ENCODE peak calls at places on chromosomes 3 and 15, in ten cellular contexts. One of them, this sample, is unnamed.

GRCh38 chr3:9218514-9218846 is 31.0 kb downstream of the SRGAP3 start:
- DNase-seq in mucosa of descending colon: no peak
- DNase-seq in psoas muscle: no peak
- DNase-seq in BJ: no peak
- DNase-seq in body of pancreas: no peak
- DNase-seq in PC-3: no peak
- DNase-seq in tibial artery: no peak
- DNase-seq in right atrium auricular region: no peak
- DNase-seq in fibroblast of the aortic adventitia: no peak
- DNase-seq in cardiac fibroblast: no peak
- DNase-seq in this sample: no peak

GRCh38 chr3:66317750-66318366 is 97.1 kb downstream of the SLC25A26 start:
- DNase-seq in BJ: no peak
- DNase-seq in fibroblast of the aortic adventitia: no peak
- DNase-seq in PC-3: no peak
- DNase-seq in cardiac fibroblast: no peak
- DNase-seq in tibial artery: no peak
- DNase-seq in mucosa of descending colon: no peak
- DNase-seq in right atrium auricular region: no peak
- DNase-seq in body of pancreas: no peak
- DNase-seq in psoas muscle: no peak
- DNase-seq in this sample: no peak

GRCh38 chr15:78077053-78077859 is at the start of gene TBC1D2B:
- DNase-seq in PC-3: peak
- DNase-seq in fibroblast of the aortic adventitia: peak
- DNase-seq in psoas muscle: peak
- DNase-seq in tibial artery: peak
- DNase-seq in body of pancreas: peak
- DNase-seq in cardiac fibroblast: peak
- DNase-seq in right atrium auricular region: no peak
- DNase-seq in BJ: no peak
- DNase-seq in mucosa of descending colon: peak
- DNase-seq in this sample: no peak

GRCh38 chr3:118817748-118818165 is 216.9 kb downstream of the IGSF11 start:
- DNase-seq in mucosa of descending colon: no peak
- DNase-seq in fibroblast of the aortic adventitia: peak
- DNase-seq in PC-3: peak
- DNase-seq in tibial artery: no peak
- DNase-seq in cardiac fibroblast: peak
- DNase-seq in right atrium auricular region: no peak
- DNase-seq in psoas muscle: no peak
- DNase-seq in BJ: no peak
- DNase-seq in body of pancreas: peak
- DNase-seq in this sample: no peak

GRCh38 chr3:23669541-23670255 is 136.1 kb upstream of the UBE2E1 start:
- DNase-seq in right atrium auricular region: no peak
- DNase-seq in fibroblast of the aortic adventitia: no peak
- DNase-seq in psoas muscle: no peak
- DNase-seq in body of pancreas: no peak
- DNase-seq in mucosa of descending colon: no peak
- DNase-seq in PC-3: peak
- DNase-seq in tibial artery: no peak
- DNase-seq in BJ: no peak
- DNase-seq in cardiac fibroblast: peak
- DNase-seq in this sample: no peak

GRCh38 chr3:48446425-48447193 is at the start of gene ATRIP:
- DNase-seq in cardiac fibroblast: peak
- DNase-seq in psoas muscle: peak
- DNase-seq in fibroblast of the aortic adventitia: peak
- DNase-seq in PC-3: peak
- DNase-seq in mucosa of descending colon: peak
- DNase-seq in tibial artery: peak
- DNase-seq in BJ: no peak
- DNase-seq in right atrium auricular region: peak
- DNase-seq in body of pancreas: peak
- DNase-seq in this sample: peak

GRCh38 chr15:28977377-28978010 is 91.7 kb downstream of the APBA2 start:
- DNase-seq in fibroblast of the aortic adventitia: peak
- DNase-seq in mucosa of descending colon: no peak
- DNase-seq in psoas muscle: no peak
- DNase-seq in right atrium auricular region: peak
- DNase-seq in body of pancreas: peak
- DNase-seq in cardiac fibroblast: peak
- DNase-seq in PC-3: peak
- DNase-seq in tibial artery: no peak
- DNase-seq in BJ: peak
- DNase-seq in this sample: no peak

GRCh38 chr3:148243609-148244008 is 454.1 kb upstream of the AGTR1 start:
- DNase-seq in cardiac fibroblast: no peak
- DNase-seq in mucosa of descending colon: no peak
- DNase-seq in body of pancreas: no peak
- DNase-seq in tibial artery: no peak
- DNase-seq in BJ: no peak
- DNase-seq in fibroblast of the aortic adventitia: no peak
- DNase-seq in psoas muscle: no peak
- DNase-seq in right atrium auricular region: no peak
- DNase-seq in PC-3: no peak
- DNase-seq in this sample: no peak

GRCh38 chr3:140420621-140421357 is 257.1 kb upstream of the TRIM42 start:
- DNase-seq in tibial artery: no peak
- DNase-seq in cardiac fibroblast: peak
- DNase-seq in psoas muscle: no peak
- DNase-seq in BJ: peak
- DNase-seq in body of pancreas: peak
- DNase-seq in right atrium auricular region: no peak
- DNase-seq in fibroblast of the aortic adventitia: peak
- DNase-seq in mucosa of descending colon: no peak
- DNase-seq in PC-3: no peak
- DNase-seq in this sample: no peak

GRCh38 chr3:172646439-172647015 is 64.3 kb downstream of the NCEH1 start:
- DNase-seq in BJ: no peak
- DNase-seq in psoas muscle: no peak
- DNase-seq in right atrium auricular region: no peak
- DNase-seq in tibial artery: no peak
- DNase-seq in mucosa of descending colon: no peak
- DNase-seq in cardiac fibroblast: peak
- DNase-seq in fibroblast of the aortic adventitia: peak
- DNase-seq in body of pancreas: peak
- DNase-seq in PC-3: peak
- DNase-seq in this sample: no peak

GRCh38 chr15:49964071-49964470 is 155.0 kb downstream of the ATP8B4 start:
- DNase-seq in tibial artery: no peak
- DNase-seq in PC-3: no peak
- DNase-seq in mucosa of descending colon: no peak
- DNase-seq in fibroblast of the aortic adventitia: peak
- DNase-seq in BJ: no peak
- DNase-seq in cardiac fibroblast: peak
- DNase-seq in psoas muscle: no peak
- DNase-seq in right atrium auricular region: no peak
- DNase-seq in body of pancreas: no peak
- DNase-seq in this sample: no peak

DNA sequence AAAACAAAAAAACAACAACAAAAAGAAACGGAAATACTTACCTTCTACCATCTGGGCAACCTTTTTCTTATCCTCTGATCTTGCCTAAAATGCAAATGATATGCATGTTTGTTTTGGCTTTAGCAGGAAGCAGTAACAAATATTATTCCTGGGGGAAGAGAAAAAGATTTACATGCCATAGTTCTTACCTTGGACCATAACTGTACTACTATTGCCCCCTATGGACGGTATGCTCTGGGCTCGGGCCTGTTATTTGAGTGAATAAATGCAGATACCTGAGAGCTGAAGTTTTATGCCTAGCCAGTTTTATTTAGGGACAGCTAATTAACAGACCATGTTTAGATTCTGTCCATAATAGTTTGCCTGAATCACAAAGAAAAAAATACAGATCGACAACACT is 12.6 kb upstream of the STARD5 start:
- DNase-seq in tibial artery: no peak
- DNase-seq in cardiac fibroblast: peak
- DNase-seq in PC-3: peak
- DNase-seq in body of pancreas: no peak
- DNase-seq in mucosa of descending colon: no peak
- DNase-seq in right atrium auricular region: peak
- DNase-seq in psoas muscle: no peak
- DNase-seq in BJ: no peak
- DNase-seq in fibroblast of the aortic adventitia: peak
- DNase-seq in this sample: no peak
- TF ChIP-seq CTCF in tibial artery: no peak
- TF ChIP-seq CTCF in cardiac fibroblast: peak
- TF ChIP-seq CTCF in PC-3: peak
- TF ChIP-seq CTCF in body of pancreas: no peak
- TF ChIP-seq CTCF in mucosa of descending colon: no peak
- TF ChIP-seq CTCF in right atrium auricular region: no peak
- TF ChIP-seq CTCF in psoas muscle: no peak
- TF ChIP-seq CTCF in BJ: peak
- TF ChIP-seq CTCF in fibroblast of the aortic adventitia: peak
- TF ChIP-seq CTCF in this sample: no peak

DNA sequence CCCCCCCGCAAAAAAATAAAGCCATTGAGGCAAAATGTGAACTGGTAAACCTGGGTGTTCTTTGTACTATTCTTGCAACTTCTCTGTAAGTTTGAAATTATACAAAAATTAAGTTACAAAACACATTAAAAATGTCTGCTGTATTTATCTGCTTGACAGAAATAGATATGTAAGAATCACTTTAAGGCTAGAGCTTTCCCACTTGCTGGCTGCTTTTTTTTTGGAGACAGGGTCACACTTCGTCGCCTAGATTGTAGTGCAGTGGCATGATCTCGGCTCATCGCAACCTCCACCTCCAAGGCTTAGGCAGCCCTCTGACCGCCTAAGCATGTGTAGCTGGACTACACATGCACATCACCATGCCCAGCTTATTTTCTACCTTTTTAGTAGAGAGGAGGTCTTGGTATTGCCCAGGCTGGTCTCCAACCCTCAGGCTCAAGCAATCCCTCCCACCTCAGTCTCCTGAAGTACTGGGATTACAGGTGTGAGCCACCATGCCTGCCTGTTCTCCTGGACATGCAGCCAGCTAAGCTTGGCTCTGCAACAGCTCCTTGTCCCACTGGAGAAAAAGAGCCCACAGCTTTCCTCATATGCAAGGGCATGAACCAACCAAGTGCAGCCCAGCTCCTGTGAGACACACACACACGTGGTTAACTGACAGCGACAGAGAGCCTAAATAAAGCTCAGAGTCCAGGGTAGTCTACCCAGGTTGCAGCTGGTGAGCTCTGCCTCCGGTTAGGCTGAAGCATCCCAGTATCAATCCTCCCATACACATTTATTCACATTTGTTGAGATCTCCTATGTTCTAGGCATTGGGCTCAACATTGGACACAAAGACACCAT is 4.5 kb downstream of the RPS17 start:
- DNase-seq in tibial artery: no peak
- DNase-seq in body of pancreas: no peak
- DNase-seq in cardiac fibroblast: no peak
- DNase-seq in fibroblast of the aortic adventitia: no peak
- DNase-seq in psoas muscle: no peak
- DNase-seq in right atrium auricular region: no peak
- DNase-seq in BJ: no peak
- DNase-seq in mucosa of descending colon: no peak
- DNase-seq in PC-3: no peak
- DNase-seq in this sample: no peak
- H3K4me3 ChIP-seq in tibial artery: no peak
- H3K4me3 ChIP-seq in body of pancreas: no peak
- H3K4me3 ChIP-seq in cardiac fibroblast: no peak
- H3K4me3 ChIP-seq in fibroblast of the aortic adventitia: no peak
- H3K4me3 ChIP-seq in psoas muscle: no peak
- H3K4me3 ChIP-seq in right atrium auricular region: no peak
- H3K4me3 ChIP-seq in BJ: no peak
- H3K4me3 ChIP-seq in mucosa of descending colon: no peak
- H3K4me3 ChIP-seq in PC-3: no peak
- H3K4me3 ChIP-seq in this sample: no peak

GRCh38 chr15:33766329-33766728 is 202.0 kb upstream of the CHRM5 start:
- DNase-seq in body of pancreas: no peak
- DNase-seq in fibroblast of the aortic adventitia: peak
- DNase-seq in mucosa of descending colon: no peak
- DNase-seq in tibial artery: no peak
- DNase-seq in BJ: no peak
- DNase-seq in psoas muscle: no peak
- DNase-seq in right atrium auricular region: no peak
- DNase-seq in PC-3: peak
- DNase-seq in cardiac fibroblast: no peak
- DNase-seq in this sample: no peak
- TF ChIP-seq CTCF in body of pancreas: no peak
- TF ChIP-seq CTCF in fibroblast of the aortic adventitia: no peak
- TF ChIP-seq CTCF in mucosa of descending colon: no peak
- TF ChIP-seq CTCF in tibial artery: no peak
- TF ChIP-seq CTCF in BJ: peak
- TF ChIP-seq CTCF in psoas muscle: no peak
- TF ChIP-seq CTCF in right atrium auricular region: no peak
- TF ChIP-seq CTCF in PC-3: peak
- TF ChIP-seq CTCF in cardiac fibroblast: no peak
- TF ChIP-seq CTCF in this sample: no peak

DNA sequence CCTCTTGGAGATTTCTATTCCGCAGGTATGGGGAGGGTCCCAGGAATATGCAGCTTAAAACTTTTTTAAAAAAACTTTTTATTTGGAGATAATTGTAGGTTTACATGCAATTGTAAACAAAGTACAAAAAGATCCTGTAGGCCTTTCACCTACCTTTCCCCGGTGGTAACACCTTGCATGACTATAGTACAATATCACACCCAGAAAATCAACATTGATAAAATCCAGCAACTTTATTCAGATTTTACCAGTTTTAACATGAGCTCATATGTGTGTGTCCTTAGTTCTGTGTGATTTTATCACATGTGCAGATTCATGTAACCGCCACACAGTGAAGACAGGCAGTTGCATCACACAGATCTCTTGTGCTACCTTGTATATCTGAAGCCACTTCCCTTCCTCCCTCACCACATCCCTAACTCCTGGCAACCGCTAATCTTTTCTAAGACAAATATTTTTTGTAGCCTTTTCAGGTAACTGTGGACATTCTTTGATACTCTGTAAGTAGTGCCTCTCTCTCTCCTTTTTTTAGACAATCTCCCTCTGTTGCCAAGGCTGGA is 183.5 kb upstream of the C2CD4B start:
- DNase-seq in right atrium auricular region: no peak
- DNase-seq in psoas muscle: no peak
- DNase-seq in cardiac fibroblast: no peak
- DNase-seq in BJ: no peak
- DNase-seq in body of pancreas: no peak
- DNase-seq in fibroblast of the aortic adventitia: no peak
- DNase-seq in mucosa of descending colon: no peak
- DNase-seq in tibial artery: no peak
- DNase-seq in PC-3: no peak
- DNase-seq in this sample: no peak
- H3K4me3 ChIP-seq in right atrium auricular region: no peak
- H3K4me3 ChIP-seq in psoas muscle: no peak
- H3K4me3 ChIP-seq in cardiac fibroblast: no peak
- H3K4me3 ChIP-seq in BJ: no peak
- H3K4me3 ChIP-seq in body of pancreas: no peak
- H3K4me3 ChIP-seq in fibroblast of the aortic adventitia: no peak
- H3K4me3 ChIP-seq in mucosa of descending colon: no peak
- H3K4me3 ChIP-seq in tibial artery: no peak
- H3K4me3 ChIP-seq in PC-3: no peak
- H3K4me3 ChIP-seq in this sample: no peak

DNA sequence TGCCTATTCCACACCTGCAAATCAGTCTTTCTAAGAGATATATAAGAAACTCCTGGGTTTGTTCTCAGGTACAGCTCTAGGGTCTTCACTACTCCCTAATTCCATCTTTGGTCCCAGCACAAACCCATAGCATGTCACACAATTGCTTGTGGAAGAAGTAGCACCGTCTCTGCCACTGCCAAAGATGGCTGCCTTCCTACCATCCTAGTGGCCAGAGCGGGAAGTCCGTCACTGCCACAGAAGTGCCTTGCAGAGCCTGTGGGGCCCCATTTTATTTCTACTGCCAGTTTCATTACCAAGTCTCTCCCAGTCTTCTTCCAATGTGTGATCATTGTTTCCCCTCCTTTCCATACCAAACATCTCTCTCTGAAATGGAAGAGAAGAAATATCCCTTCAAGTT is 107.6 kb downstream of the CD47 start:
- DNase-seq in PC-3: no peak
- DNase-seq in psoas muscle: no peak
- DNase-seq in mucosa of descending colon: no peak
- DNase-seq in BJ: no peak
- DNase-seq in tibial artery: no peak
- DNase-seq in body of pancreas: no peak
- DNase-seq in cardiac fibroblast: no peak
- DNase-seq in right atrium auricular region: no peak
- DNase-seq in fibroblast of the aortic adventitia: no peak
- DNase-seq in this sample: no peak
- TF ChIP-seq CTCF in PC-3: no peak
- TF ChIP-seq CTCF in psoas muscle: no peak
- TF ChIP-seq CTCF in mucosa of descending colon: no peak
- TF ChIP-seq CTCF in BJ: no peak
- TF ChIP-seq CTCF in tibial artery: no peak
- TF ChIP-seq CTCF in body of pancreas: no peak
- TF ChIP-seq CTCF in cardiac fibroblast: no peak
- TF ChIP-seq CTCF in right atrium auricular region: no peak
- TF ChIP-seq CTCF in fibroblast of the aortic adventitia: no peak
- TF ChIP-seq CTCF in this sample: no peak

This sample was measured in vagina.